ENCODE peak calls at places on chromosomes 11 and 22, in five cellular contexts. T is effector CD4-positive, alpha-beta T cell; B is astrocyte of the spinal cord; J is M059J; Q is lung. M is an unnamed sample.

GRCh38 chr22:47444746-47445065 is 682.3 kb downstream of the TBC1D22A start:
- DNase-seq in T (no peak), B (no peak), J (no peak), Q (no peak), M (no peak)

GRCh38 chr11:44150395-44150794 is 54.9 kb downstream of the EXT2 start:
- DNase-seq in T (no peak), B (no peak), J (no peak), Q (no peak), M (no peak)

GRCh38 chr11:33377100-33377851 is 120.1 kb downstream of the HIPK3 start:
- DNase-seq in T (no peak), B (peak), J (no peak), Q (no peak), M (no peak)

GRCh38 chr11:116578971-116579687 is 193.7 kb downstream of the BUD13 start:
- DNase-seq in T (no peak), B (no peak), J (peak), Q (no peak), M (no peak)

GRCh38 chr11:70751142-70751734 is 352.9 kb downstream of the CTTN start:
- DNase-seq in T (no peak), B (peak), J (peak), Q (no peak), M (no peak)

GRCh38 chr22:17217179-17217578 is 2.1 kb downstream of the ADA2 start:
- DNase-seq in T (no peak), B (no peak), J (no peak), Q (no peak), M (no peak)

GRCh38 chr11:63023851-63024648 is 8.4 kb upstream of the SLC22A8 start:
- DNase-seq in T (peak), B (peak), J (peak), Q (peak), M (peak)

GRCh38 chr11:117604349-117604995 is 192.5 kb downstream of the DSCAML1 start:
- DNase-seq in T (no peak), B (no peak), J (peak), Q (no peak), M (no peak)

GRCh38 chr11:65530157-65530496 is 5.2 kb downstream of the SCYL1 start:
- DNase-seq in T (no peak), B (no peak), J (no peak), Q (no peak), M (no peak)

M was measured in kidney tubule cell.